ENCODE peak calls at places on chromosomes 3 and 15, in ten cellular contexts. L, Y, A, O, H, C, W, I, X and E are unnamed samples.

GRCh38 chr3:133578548-133579191 is 5.2 kb downstream of the CDV3 start:
- DNase-seq in L (no peak), Y (peak), A (no peak), O (peak), H (peak), C (peak), W (no peak), I (peak), X (peak), E (no peak)

GRCh38 chr3:159586587-159587202 is 401.9 kb upstream of the IL12A start:
- DNase-seq in L (no peak), Y (peak), A (no peak), O (peak), H (peak), C (peak), W (no peak), I (no peak), X (peak), E (no peak)

GRCh38 chr15:55279746-55280351 is 9.8 kb downstream of the RAB27A start:
- DNase-seq in L (peak), Y (peak), A (no peak), O (no peak), H (peak), C (peak), W (no peak), I (no peak), X (peak), E (no peak)

GRCh38 chr3:39383190-39383912 is at the start of gene SLC25A38:
- DNase-seq in L (peak), Y (peak), A (peak), O (peak), H (peak), C (peak), W (peak), I (peak), X (peak), E (peak)

GRCh38 chr3:178513539-178514410 is 22.5 kb upstream of the KCNMB2 start:
- DNase-seq in L (no peak), Y (no peak), A (no peak), O (no peak), H (peak), C (peak), W (no peak), I (no peak), X (no peak), E (no peak)

GRCh38 chr3:67875858-67876257 is 221.4 kb upstream of the SUCLG2 start:
- DNase-seq in L (no peak), Y (no peak), A (no peak), O (no peak), H (no peak), C (no peak), W (no peak), I (no peak), X (no peak), E (no peak)

GRCh38 chr3:122991236-122991985 is 36.2 kb downstream of the SEMA5B start:
- DNase-seq in L (no peak), Y (no peak), A (no peak), O (no peak), H (no peak), C (no peak), W (no peak), I (no peak), X (no peak), E (no peak)

GRCh38 chr3:127959873-127960272 is 44.8 kb downstream of the KBTBD12 start:
- DNase-seq in L (no peak), Y (no peak), A (no peak), O (peak), H (peak), C (no peak), W (no peak), I (no peak), X (no peak), E (no peak)

GRCh38 chr15:70478251-70478990 is 284.9 kb downstream of the UACA start:
- DNase-seq in L (no peak), Y (no peak), A (no peak), O (no peak), H (no peak), C (no peak), W (peak), I (peak), X (no peak), E (no peak)

GRCh38 chr3:195859061-195859845 is 47.5 kb upstream of the MUC4 start:
- DNase-seq in L (peak), Y (peak), A (peak), O (peak), H (peak), C (peak), W (peak), I (peak), X (peak), E (peak)

GRCh38 chr15:92650256-92650655 is 5.3 kb downstream of the FAM174B start:
- DNase-seq in L (no peak), Y (no peak), A (no peak), O (no peak), H (peak), C (no peak), W (no peak), I (no peak), X (peak), E (no peak)

GRCh38 chr3:156518726-156519125 is 36.2 kb downstream of the SSR3 start:
- DNase-seq in L (no peak), Y (no peak), A (no peak), O (no peak), H (peak), C (peak), W (no peak), I (no peak), X (peak), E (no peak)

GRCh38 chr15:27669641-27670040 is 429.5 kb downstream of the OCA2 start:
- DNase-seq in L (no peak), Y (no peak), A (no peak), O (no peak), H (no peak), C (no peak), W (no peak), I (no peak), X (no peak), E (no peak)

GRCh38 chr3:50323092-50323600 is 601 bp upstream of the HYAL2 start:
- DNase-seq in L (no peak), Y (no peak), A (no peak), O (no peak), H (peak), C (no peak), W (no peak), I (no peak), X (no peak), E (no peak)

GRCh38 chr3:100682056-100682853 is 27.0 kb upstream of the TFG start:
- DNase-seq in L (no peak), Y (no peak), A (peak), O (no peak), H (peak), C (no peak), W (peak), I (no peak), X (no peak), E (peak)

GRCh38 chr3:109018828-109019227 is 65.1 kb upstream of the GUCA1C start:
- DNase-seq in L (no peak), Y (no peak), A (no peak), O (no peak), H (no peak), C (no peak), W (no peak), I (peak), X (no peak), E (no peak)

GRCh38 chr3:188779537-188779936 is 392.2 kb upstream of the TPRG1 start:
- DNase-seq in L (no peak), Y (no peak), A (no peak), O (no peak), H (peak), C (peak), W (no peak), I (no peak), X (peak), E (no peak)

GRCh38 chr3:196694941-196695848 is 16.9 kb downstream of the CEP19 start:
- DNase-seq in L (no peak), Y (no peak), A (no peak), O (no peak), H (no peak), C (no peak), W (no peak), I (no peak), X (no peak), E (no peak)

GRCh38 chr15:29676961-29677402 is 145.3 kb downstream of the TJP1 start:
- DNase-seq in L (no peak), Y (no peak), A (no peak), O (peak), H (peak), C (no peak), W (no peak), I (no peak), X (peak), E (no peak)
- H3K4me3 ChIP-seq in L (no peak), Y (no peak), A (no peak), O (no peak), H (no peak), C (no peak), W (no peak), I (no peak), X (no peak), E (no peak)

DNA sequence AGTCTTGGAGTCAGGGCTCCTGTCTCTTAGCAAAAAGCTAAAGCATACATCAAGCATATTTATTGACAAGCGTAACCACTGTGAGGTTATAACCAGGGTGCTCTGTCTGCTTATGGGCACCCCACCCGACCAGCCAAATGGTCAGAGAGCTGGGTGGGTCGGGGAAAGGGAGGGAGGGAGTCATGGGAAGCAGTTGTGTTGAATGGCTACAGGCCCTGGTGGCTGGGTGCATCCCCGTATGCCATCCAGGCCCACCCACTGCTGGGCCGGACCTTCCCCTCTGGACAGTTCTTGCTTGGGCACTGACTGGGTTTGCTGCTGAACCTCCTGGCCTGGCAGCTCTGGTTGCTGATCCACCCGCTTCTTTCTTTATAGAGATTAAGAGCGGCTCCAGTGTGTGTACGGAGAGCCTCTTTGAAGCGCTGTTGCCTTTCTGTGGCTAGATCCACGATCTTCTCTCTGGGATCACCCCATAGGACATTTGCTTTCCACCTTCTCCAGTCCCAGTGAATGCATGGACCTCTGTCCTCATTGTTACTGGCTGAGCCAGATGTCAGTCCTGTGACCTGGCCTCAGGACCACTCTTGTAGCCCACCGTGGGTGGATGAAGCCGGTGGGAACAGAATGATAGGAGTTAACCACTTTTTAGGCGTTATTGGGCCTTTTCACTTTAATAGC is 59.6 kb downstream of the SMAD3 start:
- DNase-seq in L (no peak), Y (peak), A (no peak), O (no peak), H (no peak), C (no peak), W (no peak), I (no peak), X (no peak), E (no peak)
- H3K4me3 ChIP-seq in L (no peak), Y (peak), A (no peak), O (no peak), H (no peak), C (no peak), W (no peak), I (no peak), X (peak), E (no peak)

DNA sequence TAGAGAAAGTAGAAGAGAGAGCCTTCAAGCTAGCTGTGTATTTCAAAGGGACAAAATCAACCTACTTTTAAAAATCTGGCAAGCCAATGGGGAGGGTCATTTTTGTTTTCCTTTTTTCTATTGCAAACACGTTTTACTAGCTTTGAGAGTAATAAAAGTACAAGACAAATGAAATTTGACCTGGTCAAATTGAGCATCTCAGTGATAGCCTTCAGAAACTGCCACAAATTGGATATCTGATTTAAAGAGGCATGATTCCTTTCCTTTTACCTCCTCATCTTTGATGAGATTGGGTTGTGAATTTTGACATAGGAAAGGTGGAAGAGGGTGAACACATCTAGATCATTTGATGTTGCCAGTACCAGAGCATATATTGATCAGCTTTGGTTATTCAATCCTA is 53.6 kb upstream of the RBMS3 start:
- DNase-seq in L (no peak), Y (no peak), A (no peak), O (no peak), H (no peak), C (no peak), W (no peak), I (no peak), X (no peak), E (no peak)
- H3K4me3 ChIP-seq in L (no peak), Y (no peak), A (no peak), O (no peak), H (no peak), C (no peak), W (no peak), I (no peak), X (no peak), E (no peak)

DNA sequence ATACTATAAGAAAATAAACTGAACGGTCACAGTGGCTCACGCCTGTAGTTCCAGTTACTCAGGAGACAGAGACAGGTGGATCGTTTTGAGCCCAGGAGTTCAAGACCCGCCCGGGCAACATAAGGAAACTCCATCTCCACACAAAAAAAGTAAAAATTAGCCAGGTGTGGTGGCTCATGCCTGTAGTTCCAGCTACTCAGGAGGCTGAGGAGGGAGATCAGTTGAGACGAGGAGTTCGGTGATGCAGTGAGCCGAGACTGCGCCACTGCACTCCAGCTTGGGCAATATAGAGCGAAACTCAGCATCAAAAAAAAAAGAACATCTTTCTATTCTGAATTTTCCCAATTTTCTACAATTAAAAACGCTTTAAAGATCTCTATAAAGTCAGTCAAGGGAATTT is 1.0 kb upstream of the SEC62 start:
- DNase-seq in L (no peak), Y (no peak), A (no peak), O (no peak), H (no peak), C (no peak), W (no peak), I (peak), X (no peak), E (no peak)
- H3K4me3 ChIP-seq in L (no peak), Y (no peak), A (peak), O (peak), H (no peak), C (no peak), W (peak), I (peak), X (no peak), E (no peak)

GRCh38 chr3:151146071-151146730 is 56.8 kb downstream of the GPR171 start:
- DNase-seq in L (peak), Y (peak), A (no peak), O (peak), H (peak), C (peak), W (peak), I (peak), X (peak), E (peak)
- H3K4me3 ChIP-seq in L (no peak), Y (no peak), A (no peak), O (no peak), H (no peak), C (no peak), W (no peak), I (peak), X (peak), E (no peak)

GRCh38 chr3:16885588-16885903 is 791 bp downstream of the PLCL2 start:
- DNase-seq in L (no peak), Y (no peak), A (no peak), O (no peak), H (no peak), C (no peak), W (no peak), I (peak), X (no peak), E (no peak)

GRCh38 chr3:16885948-16886683 is 1.4 kb downstream of the PLCL2 start:
- DNase-seq in L (no peak), Y (no peak), A (no peak), O (no peak), H (peak), C (no peak), W (no peak), I (no peak), X (peak), E (no peak)

GRCh38 chr3:16887130-16887529 is 2.4 kb downstream of the PLCL2 start:
- DNase-seq in L (no peak), Y (no peak), A (no peak), O (no peak), H (no peak), C (no peak), W (no peak), I (no peak), X (no peak), E (no peak)

GRCh38 chr3:16890605-16891333 is 6.0 kb downstream of the PLCL2 start:
- DNase-seq in L (no peak), Y (no peak), A (no peak), O (no peak), H (no peak), C (no peak), W (no peak), I (no peak), X (peak), E (no peak)

GRCh38 chr3:16888785-16889607 is 4.2 kb downstream of the PLCL2 start:
- DNase-seq in L (no peak), Y (no peak), A (no peak), O (no peak), H (no peak), C (no peak), W (no peak), I (peak), X (no peak), E (no peak)
- H3K4me3 ChIP-seq in L (peak), Y (no peak), A (no peak), O (no peak), H (no peak), C (no peak), W (no peak), I (peak), X (peak), E (no peak)

GRCh38 chr3:173395412-173396181 is 1.9 kb upstream of the NLGN1 start:
- DNase-seq in L (no peak), Y (peak), A (peak), O (peak), H (peak), C (peak), W (peak), I (no peak), X (peak), E (peak)
- H3K4me3 ChIP-seq in L (peak), Y (peak), A (peak), O (peak), H (peak), C (peak), W (peak), I (no peak), X (peak), E (peak)